ENCODE peak calls at places on chromosomes 2 and 18, in four cellular contexts. E is endothelial cell of umbilical vein, X is NB4, L is spleen. R is an unnamed sample.

GRCh38 chr2:141068053-141068682 is 1062.6 kb downstream of the LRP1B start:
- DNase-seq in X (peak), E (no peak), L (no peak), R (no peak)

GRCh38 chr2:84901593-84902120 is 3.8 kb upstream of the TMSB10 start:
- DNase-seq in L (no peak), X (no peak), E (no peak), R (no peak)

GRCh38 chr2:97748397-97748796 is 35.0 kb downstream of the ZAP70 start:
- DNase-seq in E (no peak), L (peak), X (peak), R (peak)

GRCh38 chr2:149006883-149007543 is 31.5 kb upstream of the LYPD6B start:
- DNase-seq in E (no peak), L (no peak), X (no peak), R (no peak)

GRCh38 chr2:25314514-25315315 is 27.0 kb downstream of the DNMT3A start:
- DNase-seq in X (peak), E (peak), L (peak), R (no peak)

GRCh38 chr18:2792395-2792794 is 54.4 kb upstream of the EMILIN2 start:
- DNase-seq in E (no peak), X (no peak), L (no peak), R (no peak)

GRCh38 chr18:60534539-60534938 is 162.0 kb upstream of the MC4R start:
- DNase-seq in L (no peak), E (no peak), X (no peak), R (no peak)

GRCh38 chr2:212136216-212136795 is 402.3 kb downstream of the ERBB4 start:
- DNase-seq in L (no peak), E (no peak), X (no peak), R (no peak)

GRCh38 chr2:27135471-27135955 is 1.1 kb upstream of the PREB start:
- DNase-seq in E (no peak), X (peak), L (no peak), R (no peak)

GRCh38 chr2:27134781-27135470 is 490 bp upstream of the PREB start:
- DNase-seq in L (no peak), E (no peak), X (no peak), R (no peak)

GRCh38 chr2:27136751-27137150 is 2.3 kb upstream of the PREB start:
- DNase-seq in L (no peak), E (no peak), X (no peak), R (no peak)

GRCh38 chr2:27133195-27133875 is 1.1 kb downstream of the PREB start:
- DNase-seq in L (no peak), E (no peak), X (no peak), R (peak)

GRCh38 chr2:27133905-27134780 is at the start of gene PREB:
- DNase-seq in X (peak), E (peak), L (peak), R (peak)
- TF ChIP-seq POLR2A in X (peak), E (peak), L (peak), R (peak)

DNA sequence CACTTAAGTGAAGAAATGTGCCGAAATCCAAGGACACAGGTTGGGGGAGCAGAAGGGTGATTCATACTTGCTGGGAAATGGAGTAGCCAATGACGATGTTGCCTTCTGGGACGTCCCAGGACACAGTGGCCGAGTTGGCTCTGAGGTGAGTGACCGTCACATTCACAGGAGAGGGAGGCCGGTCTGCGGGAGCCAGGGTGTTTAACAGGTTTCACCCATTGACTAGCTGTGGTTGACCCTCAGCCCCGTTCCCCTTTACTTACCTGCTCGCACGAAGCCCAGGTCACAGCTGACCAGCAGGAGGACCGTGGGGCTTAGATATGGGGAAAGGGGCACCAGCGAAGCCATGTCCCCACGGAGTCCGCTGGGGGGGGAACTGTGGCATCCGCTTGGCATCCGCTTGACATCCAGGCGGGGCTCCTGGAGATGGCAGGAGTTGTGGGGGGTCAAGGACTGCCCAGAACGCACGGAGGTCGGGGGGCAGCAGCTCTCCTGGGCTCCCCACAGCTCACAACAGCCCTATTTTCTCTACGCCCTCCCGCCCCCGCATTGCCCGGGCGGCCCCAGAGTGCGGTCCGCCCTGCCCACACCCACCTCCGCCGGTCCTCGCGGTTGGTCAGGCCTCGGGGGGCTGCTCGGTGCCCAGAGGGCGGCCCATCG is 586 bp downstream of the FNDC4 start:
- DNase-seq in X (no peak), E (peak), L (peak), R (peak)
- TF ChIP-seq POLR2A in X (no peak), E (no peak), L (no peak), R (no peak)

GRCh38 chr2:110101280-110101844 is 14.3 kb downstream of the MALL start:
- DNase-seq in L (peak), E (peak), X (no peak), R (no peak)
- TF ChIP-seq POLR2A in L (no peak), E (peak), X (no peak), R (no peak)

GRCh38 chr2:86441392-86441788 is 219 bp downstream of the KDM3A start:
- DNase-seq in L (no peak), E (no peak), X (no peak), R (no peak)
- TF ChIP-seq POLR2A in L (peak), E (peak), X (peak), R (no peak)

GRCh38 chr2:46913471-46914381 is 1.9 kb downstream of the MCFD2 start:
- DNase-seq in L (no peak), E (peak), X (peak), R (peak)

GRCh38 chr2:46915281-46915810 is at the start of gene MCFD2:
- DNase-seq in E (no peak), L (peak), X (no peak), R (no peak)

GRCh38 chr2:46914578-46915230 is 902 bp downstream of the MCFD2 start:
- DNase-seq in E (peak), L (no peak), X (peak), R (peak)

GRCh38 chr2:46917628-46918027 is 2.0 kb upstream of the MCFD2 start:
- DNase-seq in E (no peak), L (no peak), X (no peak), R (no peak)

DNA sequence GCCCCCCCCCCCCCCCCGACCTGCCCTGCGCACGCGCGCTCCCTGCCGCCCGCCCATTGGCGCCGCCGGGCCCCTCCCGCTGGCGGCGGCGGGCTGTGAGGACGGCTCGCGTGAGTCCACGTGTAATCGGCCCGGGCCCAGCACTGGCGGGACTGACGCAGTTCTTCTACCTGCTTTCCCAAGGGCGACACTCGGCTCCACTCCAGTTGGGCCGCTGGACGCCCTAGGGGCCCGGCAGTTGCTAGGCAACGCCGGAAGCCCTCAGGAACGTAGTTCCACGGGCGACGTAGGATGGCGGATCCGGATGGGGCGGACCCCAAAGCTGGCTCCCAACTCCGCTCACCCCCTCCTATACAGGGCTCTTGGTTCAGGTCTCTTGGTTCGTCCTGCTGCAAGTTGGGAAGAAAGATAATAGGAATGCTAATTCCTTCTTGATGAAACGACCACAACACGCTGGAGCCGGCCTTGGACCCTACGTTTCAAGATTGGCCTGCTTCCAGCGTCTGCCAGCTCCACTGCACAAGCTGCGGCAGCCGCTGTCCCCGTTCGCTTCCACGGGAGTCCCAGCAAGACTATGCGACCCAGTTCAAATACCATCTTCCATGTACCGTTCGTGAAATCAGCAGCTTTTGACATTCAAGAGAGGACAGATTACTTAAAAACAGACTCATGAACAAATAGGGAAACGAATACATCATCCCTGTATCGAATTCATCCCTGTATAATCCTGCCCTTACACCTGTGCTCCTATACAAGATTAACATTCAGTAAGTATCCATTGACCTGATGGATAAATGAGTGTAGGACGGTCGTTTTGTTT is 415 bp upstream of the MCFD2 start:
- DNase-seq in X (peak), E (peak), L (peak), R (peak)
- TF ChIP-seq POLR2A in X (peak), E (peak), L (peak), R (peak)

GRCh38 chr2:121649652-121650553 is 641 bp upstream of the CLASP1 start:
- DNase-seq in L (peak), X (peak), E (peak), R (peak)
- TF ChIP-seq POLR2A in L (no peak), X (peak), E (peak), R (peak)

DNA sequence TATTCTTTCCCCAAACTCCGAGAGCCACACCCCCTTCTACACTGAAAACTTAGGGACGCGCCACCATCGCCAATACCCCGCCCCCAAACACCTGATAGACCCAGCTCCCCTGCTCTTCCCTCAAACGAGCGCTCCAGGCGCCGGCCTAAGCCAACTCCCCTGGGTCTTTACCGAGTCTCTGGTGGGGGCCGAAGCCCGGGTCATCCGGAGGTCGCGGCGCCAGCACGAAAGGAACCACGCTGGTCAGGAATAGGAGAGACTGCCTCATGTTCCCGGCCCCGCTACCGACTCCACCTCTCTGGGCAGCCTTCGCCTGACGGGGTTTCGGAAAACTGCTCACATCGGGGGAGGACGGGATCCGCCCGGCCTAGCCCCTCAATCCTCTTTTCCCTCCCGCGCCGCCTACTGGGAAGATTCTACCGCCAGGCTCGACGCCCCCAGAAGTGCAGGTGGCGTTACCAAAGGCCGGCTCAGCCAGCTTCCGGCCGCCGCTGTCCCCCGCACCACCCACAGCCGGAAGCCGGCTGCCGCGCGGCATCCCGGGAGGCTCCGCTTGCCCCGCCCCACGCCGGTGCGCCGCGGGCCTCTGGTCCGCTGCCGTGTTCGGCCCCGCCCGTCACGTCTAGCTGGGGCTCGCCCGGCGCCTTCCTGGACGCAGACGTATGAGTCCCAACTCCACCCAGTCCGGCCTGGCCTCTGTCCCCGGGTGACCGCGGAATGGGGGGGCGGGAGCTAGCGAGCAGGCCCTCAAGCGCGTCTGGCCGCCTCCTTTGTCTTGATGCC is at the start of gene ADAM17:
- DNase-seq in E (peak), L (peak), X (peak), R (peak)
- TF ChIP-seq POLR2A in E (peak), L (peak), X (peak), R (peak)

DNA sequence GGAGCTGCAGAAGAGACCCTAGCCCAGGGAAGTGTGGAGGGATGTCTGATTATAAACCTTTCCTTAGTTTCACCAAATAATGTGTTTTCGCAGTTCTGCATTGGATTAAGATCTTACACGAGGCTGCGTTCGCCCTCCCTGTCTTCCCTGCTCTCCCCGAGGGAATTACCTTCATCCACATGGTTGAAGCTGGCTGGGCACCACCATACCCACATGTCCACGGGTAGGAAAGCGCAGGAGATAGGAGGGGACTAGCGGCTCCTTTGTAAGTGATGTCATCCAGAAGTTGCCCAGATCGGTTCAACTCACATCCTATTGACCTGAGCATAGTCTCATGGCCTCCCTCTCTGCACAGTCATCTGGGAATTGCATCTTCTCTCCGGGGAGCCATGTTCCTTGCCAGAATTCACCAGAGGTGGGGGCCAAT is 1.1 kb downstream of the TTL start:
- DNase-seq in X (peak), E (peak), L (no peak), R (peak)
- TF ChIP-seq POLR2A in X (no peak), E (no peak), L (no peak), R (no peak)

DNA sequence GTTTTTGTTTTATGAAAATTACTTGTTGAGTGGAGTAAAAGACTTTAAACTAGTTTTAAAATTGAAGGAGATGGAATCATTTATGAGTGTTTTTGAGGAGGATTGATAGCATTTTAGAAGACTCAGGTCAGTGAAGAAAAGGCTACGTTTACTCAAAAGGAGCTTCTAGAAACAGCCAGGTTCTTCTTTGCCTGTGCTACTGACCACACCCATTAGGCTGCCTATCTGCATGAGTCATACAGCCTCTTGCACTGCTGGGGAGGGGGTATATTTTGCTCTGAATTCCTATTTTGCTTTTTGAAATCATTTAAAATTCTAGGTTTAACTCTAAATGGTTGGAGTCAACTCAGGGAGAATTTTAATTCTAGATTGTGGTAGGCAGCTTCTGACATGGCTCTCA is 22.3 kb downstream of the EFEMP1 start:
- DNase-seq in E (peak), L (no peak), X (peak), R (peak)
- TF ChIP-seq POLR2A in E (peak), L (no peak), X (no peak), R (no peak)